ENCODE peak calls at places on chromosomes 7 and 10, in ten cellular contexts. One of them, this sample, is unnamed.

GRCh38 chr7:1865000-1865808 is 195.1 kb downstream of the ELFN1 start:
- DNase-seq in breast epithelium: no peak
- DNase-seq in prostate gland: no peak
- DNase-seq in ovary: no peak
- DNase-seq in cardiac muscle cell: no peak
- DNase-seq in IMR-90: no peak
- DNase-seq in heart left ventricle: no peak
- DNase-seq in transverse colon: no peak
- DNase-seq in brain microvascular endothelial cell: no peak
- DNase-seq in psoas muscle: no peak
- DNase-seq in this sample: no peak

GRCh38 chr7:114931656-114932011 is 9.7 kb downstream of the MDFIC start:
- DNase-seq in breast epithelium: no peak
- DNase-seq in prostate gland: no peak
- DNase-seq in ovary: no peak
- DNase-seq in cardiac muscle cell: no peak
- DNase-seq in IMR-90: no peak
- DNase-seq in heart left ventricle: no peak
- DNase-seq in transverse colon: peak; percentile 32
- DNase-seq in brain microvascular endothelial cell: no peak
- DNase-seq in psoas muscle: no peak
- DNase-seq in this sample: peak; percentile 65

GRCh38 chr10:123863721-123864432 is 27.7 kb downstream of the CPXM2 start:
- DNase-seq in breast epithelium: no peak
- DNase-seq in prostate gland: no peak
- DNase-seq in ovary: no peak
- DNase-seq in cardiac muscle cell: no peak
- DNase-seq in IMR-90: no peak
- DNase-seq in heart left ventricle: no peak
- DNase-seq in transverse colon: no peak
- DNase-seq in brain microvascular endothelial cell: no peak
- DNase-seq in psoas muscle: no peak
- DNase-seq in this sample: no peak

GRCh38 chr7:101952355-101953247 is 135.2 kb downstream of the CUX1 start:
- DNase-seq in breast epithelium: no peak
- DNase-seq in prostate gland: no peak
- DNase-seq in ovary: no peak
- DNase-seq in cardiac muscle cell: no peak
- DNase-seq in IMR-90: peak; percentile 93
- DNase-seq in heart left ventricle: no peak
- DNase-seq in transverse colon: no peak
- DNase-seq in brain microvascular endothelial cell: peak; percentile 38
- DNase-seq in psoas muscle: peak; percentile 27
- DNase-seq in this sample: no peak

GRCh38 chr10:11353229-11353896 is 258.1 kb downstream of the USP6NL start:
- DNase-seq in breast epithelium: no peak
- DNase-seq in prostate gland: no peak
- DNase-seq in ovary: no peak
- DNase-seq in cardiac muscle cell: no peak
- DNase-seq in IMR-90: no peak
- DNase-seq in heart left ventricle: no peak
- DNase-seq in transverse colon: no peak
- DNase-seq in brain microvascular endothelial cell: no peak
- DNase-seq in psoas muscle: no peak
- DNase-seq in this sample: no peak

GRCh38 chr7:15508258-15508657 is 53.6 kb downstream of the AGMO start:
- DNase-seq in breast epithelium: no peak
- DNase-seq in prostate gland: no peak
- DNase-seq in ovary: no peak
- DNase-seq in cardiac muscle cell: no peak
- DNase-seq in IMR-90: peak; percentile 30
- DNase-seq in heart left ventricle: no peak
- DNase-seq in transverse colon: no peak
- DNase-seq in brain microvascular endothelial cell: no peak
- DNase-seq in psoas muscle: no peak
- DNase-seq in this sample: no peak

GRCh38 chr10:102504179-102504975 is 605 bp downstream of the SUFU start:
- DNase-seq in breast epithelium: peak; percentile 30
- DNase-seq in prostate gland: peak; percentile 21
- DNase-seq in ovary: peak; percentile 72
- DNase-seq in cardiac muscle cell: peak; percentile 68
- DNase-seq in IMR-90: peak; percentile 45
- DNase-seq in heart left ventricle: no peak
- DNase-seq in transverse colon: peak; percentile 29
- DNase-seq in brain microvascular endothelial cell: no peak
- DNase-seq in psoas muscle: peak; percentile 35
- DNase-seq in this sample: no peak

GRCh38 chr7:155166673-155167370 is 96.7 kb downstream of the HTR5A start:
- DNase-seq in breast epithelium: peak; percentile 24
- DNase-seq in prostate gland: no peak
- DNase-seq in ovary: no peak
- DNase-seq in cardiac muscle cell: no peak
- DNase-seq in IMR-90: peak; percentile 46
- DNase-seq in heart left ventricle: no peak
- DNase-seq in transverse colon: peak; percentile 34
- DNase-seq in brain microvascular endothelial cell: peak; percentile 91
- DNase-seq in psoas muscle: peak; percentile 82
- DNase-seq in this sample: no peak

GRCh38 chr10:24820616-24821015 is 96.9 kb upstream of the ARHGAP21 start:
- DNase-seq in breast epithelium: no peak
- DNase-seq in prostate gland: no peak
- DNase-seq in ovary: no peak
- DNase-seq in cardiac muscle cell: peak; percentile 7
- DNase-seq in IMR-90: no peak
- DNase-seq in heart left ventricle: no peak
- DNase-seq in transverse colon: no peak
- DNase-seq in brain microvascular endothelial cell: no peak
- DNase-seq in psoas muscle: no peak
- DNase-seq in this sample: no peak

GRCh38 chr10:8830876-8831275 is 776.4 kb downstream of the GATA3 start:
- DNase-seq in breast epithelium: no peak
- DNase-seq in prostate gland: no peak
- DNase-seq in ovary: no peak
- DNase-seq in cardiac muscle cell: no peak
- DNase-seq in IMR-90: no peak
- DNase-seq in heart left ventricle: no peak
- DNase-seq in transverse colon: no peak
- DNase-seq in brain microvascular endothelial cell: no peak
- DNase-seq in psoas muscle: no peak
- DNase-seq in this sample: no peak

GRCh38 chr10:3783313-3783689 is 1.7 kb downstream of the KLF6 start:
- DNase-seq in breast epithelium: peak; percentile 69
- DNase-seq in prostate gland: peak; percentile 52
- DNase-seq in ovary: peak; percentile 70
- DNase-seq in cardiac muscle cell: peak; percentile 64
- DNase-seq in IMR-90: peak; percentile 86
- DNase-seq in heart left ventricle: peak; percentile 80
- DNase-seq in transverse colon: peak; percentile 71
- DNase-seq in brain microvascular endothelial cell: peak; percentile 50
- DNase-seq in psoas muscle: peak; percentile 65
- DNase-seq in this sample: peak; percentile 72

GRCh38 chr7:1993776-1994740 is 238.7 kb downstream of the MAD1L1 start:
- DNase-seq in breast epithelium: no peak
- DNase-seq in prostate gland: no peak
- DNase-seq in ovary: no peak
- DNase-seq in cardiac muscle cell: no peak
- DNase-seq in IMR-90: no peak
- DNase-seq in heart left ventricle: peak; percentile 44
- DNase-seq in transverse colon: no peak
- DNase-seq in brain microvascular endothelial cell: no peak
- DNase-seq in psoas muscle: no peak
- DNase-seq in this sample: no peak

GRCh38 chr10:26790596-26790995 is 70.2 kb downstream of the ABI1 start:
- DNase-seq in breast epithelium: no peak
- DNase-seq in prostate gland: no peak
- DNase-seq in ovary: no peak
- DNase-seq in cardiac muscle cell: no peak
- DNase-seq in IMR-90: peak; percentile 28
- DNase-seq in heart left ventricle: no peak
- DNase-seq in transverse colon: no peak
- DNase-seq in brain microvascular endothelial cell: peak; percentile 11
- DNase-seq in psoas muscle: no peak
- DNase-seq in this sample: no peak

DNA sequence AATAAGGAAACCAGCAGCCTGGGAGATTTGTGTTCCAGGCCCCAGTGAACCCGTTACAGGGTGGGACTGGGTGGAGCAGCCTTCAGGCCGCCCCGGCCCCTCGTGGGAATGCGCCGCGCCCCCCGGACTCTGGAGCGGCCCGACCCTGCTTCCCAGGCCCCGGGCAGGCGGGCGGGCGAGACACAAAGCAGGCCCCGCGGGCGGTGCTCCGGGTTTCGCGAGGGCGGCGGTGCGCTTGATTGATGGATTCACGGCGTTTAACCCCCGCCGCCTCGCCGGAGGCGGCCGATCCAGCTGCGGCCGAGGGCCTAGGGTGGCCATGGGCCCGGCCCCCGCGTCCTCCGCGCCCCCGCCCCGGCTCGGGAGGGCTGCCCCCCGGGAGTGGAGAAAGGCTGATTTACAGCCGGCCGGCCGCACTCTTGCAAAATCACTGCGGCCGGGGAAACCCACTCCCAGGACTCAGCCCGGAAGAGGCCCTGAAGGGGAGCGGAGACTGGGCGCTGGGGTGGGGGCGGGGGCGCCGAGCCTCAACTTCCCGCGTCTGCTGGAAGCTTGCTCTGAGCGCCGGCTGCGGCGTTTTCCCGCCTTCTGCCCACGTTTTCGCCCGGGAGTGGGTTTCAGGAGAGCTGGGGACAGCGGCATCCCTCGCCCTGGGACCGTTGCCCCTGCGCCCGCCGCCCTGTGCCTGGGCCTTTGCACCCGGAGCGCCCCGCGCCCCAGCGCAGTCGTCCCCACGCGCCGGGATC is 299.6 kb upstream of the NFE2L3 start:
- DNase-seq in breast epithelium: no peak
- DNase-seq in prostate gland: no peak
- DNase-seq in ovary: peak; percentile 48
- DNase-seq in cardiac muscle cell: peak; percentile 67
- DNase-seq in IMR-90: no peak
- DNase-seq in heart left ventricle: no peak
- DNase-seq in transverse colon: peak; percentile 79
- DNase-seq in brain microvascular endothelial cell: no peak
- DNase-seq in psoas muscle: peak; percentile 33
- DNase-seq in this sample: no peak
- H3K4me3 ChIP-seq in breast epithelium: peak overlapping the region; percentile 17
- H3K4me3 ChIP-seq in prostate gland: no peak overlapping the region
- H3K4me3 ChIP-seq in ovary: peak overlapping the region; percentile 21
- H3K4me3 ChIP-seq in cardiac muscle cell: peak overlapping the region; percentile 9
- H3K4me3 ChIP-seq in IMR-90: no peak overlapping the region
- H3K4me3 ChIP-seq in heart left ventricle: no peak overlapping the region
- H3K4me3 ChIP-seq in transverse colon: no peak overlapping the region
- H3K4me3 ChIP-seq in brain microvascular endothelial cell: peak overlapping the region; percentile 32
- H3K4me3 ChIP-seq in psoas muscle: peak overlapping the region; percentile 33
- H3K4me3 ChIP-seq in this sample: peak overlapping the region; percentile 38

DNA sequence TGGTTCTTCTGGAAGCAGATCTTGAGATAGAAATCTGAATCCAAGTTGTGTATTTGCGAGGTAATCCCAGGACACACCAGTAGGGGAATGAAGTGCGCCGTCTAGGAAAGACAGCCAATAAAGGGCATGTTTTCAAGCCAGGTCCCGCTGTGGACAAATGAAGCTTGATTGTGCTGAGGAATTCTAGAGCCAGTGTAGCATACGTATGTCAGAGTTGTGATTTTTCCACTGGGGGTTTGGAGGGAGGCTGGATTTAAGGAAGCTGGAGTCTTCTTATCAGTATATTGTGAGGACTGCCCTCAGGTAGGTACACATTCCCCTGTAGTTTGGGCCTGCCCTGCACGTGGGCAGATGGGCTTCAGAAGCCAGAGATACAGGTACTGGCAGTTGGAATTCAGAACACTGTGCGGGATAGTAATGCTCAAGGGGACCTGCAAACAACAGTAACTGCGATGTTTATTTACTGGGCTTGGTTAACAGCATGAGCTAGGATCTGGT is 50.9 kb downstream of the GALNT11 start:
- DNase-seq in breast epithelium: no peak
- DNase-seq in prostate gland: no peak
- DNase-seq in ovary: no peak
- DNase-seq in cardiac muscle cell: peak; percentile 18
- DNase-seq in IMR-90: no peak
- DNase-seq in heart left ventricle: no peak
- DNase-seq in transverse colon: peak; percentile 47
- DNase-seq in brain microvascular endothelial cell: no peak
- DNase-seq in psoas muscle: no peak
- DNase-seq in this sample: no peak
- TF ChIP-seq CTCF in breast epithelium: peak; percentile 42
- TF ChIP-seq CTCF in prostate gland: peak; percentile 35
- TF ChIP-seq CTCF in ovary: no peak
- TF ChIP-seq CTCF in cardiac muscle cell: peak; percentile 33
- TF ChIP-seq CTCF in IMR-90: peak; percentile 20
- TF ChIP-seq CTCF in heart left ventricle: peak; percentile 22
- TF ChIP-seq CTCF in transverse colon: peak; percentile 44
- TF ChIP-seq CTCF in brain microvascular endothelial cell: peak; percentile 64
- TF ChIP-seq CTCF in psoas muscle: peak; percentile 46
- TF ChIP-seq CTCF in this sample: peak; percentile 31

GRCh38 chr10:13371879-13372470 is 23.9 kb upstream of the SEPHS1 start:
- DNase-seq in breast epithelium: peak; percentile 43
- DNase-seq in prostate gland: peak; percentile 69
- DNase-seq in ovary: peak; percentile 51
- DNase-seq in cardiac muscle cell: peak; percentile 88
- DNase-seq in IMR-90: peak; percentile 83
- DNase-seq in heart left ventricle: no peak
- DNase-seq in transverse colon: peak; percentile 73
- DNase-seq in brain microvascular endothelial cell: peak; percentile 84
- DNase-seq in psoas muscle: peak; percentile 42
- DNase-seq in this sample: peak; percentile 20
- H3K36me3 ChIP-seq in breast epithelium: no peaks in the 10 kb centered on the region
- H3K36me3 ChIP-seq in prostate gland: no peaks in the 10 kb centered on the region
- H3K36me3 ChIP-seq in ovary: no peaks in the 10 kb centered on the region
- H3K36me3 ChIP-seq in cardiac muscle cell: no peaks in the 10 kb centered on the region
- H3K36me3 ChIP-seq in IMR-90: no peaks in the 10 kb centered on the region
- H3K36me3 ChIP-seq in heart left ventricle: no peaks in the 10 kb centered on the region
- H3K36me3 ChIP-seq in transverse colon: no peaks in the 10 kb centered on the region
- H3K36me3 ChIP-seq in brain microvascular endothelial cell: no peaks in the 10 kb centered on the region
- H3K36me3 ChIP-seq in psoas muscle: no peaks in the 10 kb centered on the region
- H3K36me3 ChIP-seq in this sample: no peaks in the 10 kb centered on the region

DNA sequence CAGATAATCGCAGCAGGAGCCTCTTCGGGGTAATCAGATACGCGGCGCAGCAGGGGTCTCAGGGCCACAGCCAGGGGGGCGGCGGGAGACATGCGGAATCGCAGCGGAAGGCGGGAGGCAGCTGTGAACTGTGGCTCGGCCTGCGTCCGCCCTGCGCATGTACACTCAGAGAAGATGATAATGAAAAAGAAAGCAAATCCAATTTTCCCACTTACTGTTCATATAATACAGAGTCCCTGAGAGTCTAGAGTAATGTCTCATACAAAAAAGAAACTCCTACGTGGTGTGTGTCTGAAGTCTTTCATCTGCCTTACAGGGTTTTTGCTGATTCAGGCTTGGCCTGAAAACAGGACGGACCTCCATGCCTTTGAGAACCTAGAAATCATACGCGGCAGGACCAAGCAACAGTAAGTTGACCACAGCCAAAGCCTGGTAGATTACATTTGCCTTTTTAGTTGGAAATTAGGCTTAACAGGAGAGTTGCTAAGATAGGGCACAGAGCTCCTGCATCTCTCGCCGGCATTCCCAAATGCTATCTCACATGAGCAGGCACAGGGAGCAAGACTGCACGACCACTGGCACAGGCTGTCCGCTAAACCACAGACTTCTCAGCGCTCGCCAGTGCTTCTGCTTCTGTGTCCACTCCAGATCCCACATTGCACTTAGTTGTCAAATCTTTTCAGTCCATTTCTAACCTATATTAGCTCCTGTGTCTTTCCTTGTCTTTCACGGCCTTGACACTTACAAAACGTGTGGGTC is 138.7 kb downstream of the EGFR start:
- DNase-seq in breast epithelium: no peak
- DNase-seq in prostate gland: no peak
- DNase-seq in ovary: peak; percentile 69
- DNase-seq in cardiac muscle cell: peak; percentile 6
- DNase-seq in IMR-90: no peak
- DNase-seq in heart left ventricle: no peak
- DNase-seq in transverse colon: no peak
- DNase-seq in brain microvascular endothelial cell: peak; percentile 30
- DNase-seq in psoas muscle: no peak
- DNase-seq in this sample: no peak
- H3K4me3 ChIP-seq in breast epithelium: no peak overlapping the region
- H3K4me3 ChIP-seq in prostate gland: no peak overlapping the region
- H3K4me3 ChIP-seq in ovary: no peak overlapping the region
- H3K4me3 ChIP-seq in cardiac muscle cell: no peak overlapping the region
- H3K4me3 ChIP-seq in IMR-90: no peak overlapping the region
- H3K4me3 ChIP-seq in heart left ventricle: no peak overlapping the region
- H3K4me3 ChIP-seq in transverse colon: no peak overlapping the region
- H3K4me3 ChIP-seq in brain microvascular endothelial cell: no peak overlapping the region
- H3K4me3 ChIP-seq in psoas muscle: no peak overlapping the region
- H3K4me3 ChIP-seq in this sample: no peak overlapping the region

This sample was measured in GM06990.